ENCODE peak calls at places on chromosomes 3 and 15, in seven cellular contexts. K is astrocyte, H is PC-3, R is neural progenitor cell, Y is GM12878, U is HCT116, B is OCI-LY7. P is an unnamed sample.

GRCh38 chr3:134992180-134992579 is 197.1 kb downstream of the EPHB1 start:
- DNase-seq in K (no peak), R (no peak), Y (no peak), H (no peak), B (no peak), U (no peak), P (no peak)

GRCh38 chr3:105800320-105800719 is 68.5 kb downstream of the CBLB start:
- DNase-seq in U (no peak), Y (no peak), K (no peak), B (peak), R (no peak), H (no peak), P (no peak)

GRCh38 chr3:112199622-112200316 is 66.7 kb upstream of the GCSAM start:
- DNase-seq in H (peak), Y (no peak), R (no peak), B (no peak), U (peak), K (peak), P (peak)

GRCh38 chr3:129413687-129414506 is 14.5 kb downstream of the EFCAB12 start:
- DNase-seq in H (peak), U (no peak), Y (no peak), K (peak), B (no peak), R (no peak), P (peak)

GRCh38 chr3:185831990-185832389 is 7.1 kb upstream of the IGF2BP2 start:
- DNase-seq in Y (no peak), K (no peak), B (no peak), R (no peak), U (no peak), H (no peak), P (no peak)

GRCh38 chr3:85567074-85567676 is 608.4 kb downstream of the CADM2 start:
- DNase-seq in B (peak), Y (no peak), K (no peak), H (peak), R (peak), U (no peak), P (peak)

GRCh38 chr15:57343526-57343925 is 32.8 kb upstream of the CGNL1 start:
- DNase-seq in K (no peak), R (peak), Y (no peak), H (no peak), B (no peak), U (no peak), P (no peak)

GRCh38 chr3:161854232-161854771 is 357.7 kb downstream of the OTOL1 start:
- DNase-seq in Y (no peak), H (peak), B (peak), K (peak), R (peak), U (peak), P (peak)

GRCh38 chr15:78082106-78082742 is 4.7 kb upstream of the TBC1D2B start:
- DNase-seq in H (no peak), B (no peak), R (no peak), K (no peak), Y (no peak), U (no peak), P (peak)

GRCh38 chr15:42190370-42190769 is 17.7 kb downstream of the VPS39 start:
- DNase-seq in H (no peak), R (no peak), B (no peak), U (no peak), K (no peak), Y (no peak), P (no peak)

GRCh38 chr15:63310646-63311045 is 33.2 kb downstream of the APH1B start:
- DNase-seq in B (no peak), H (no peak), R (no peak), U (no peak), K (no peak), Y (no peak), P (no peak)

GRCh38 chr3:126132751-126133511 is 47.5 kb downstream of the ALDH1L1 start:
- DNase-seq in K (no peak), H (peak), R (peak), Y (no peak), B (peak), U (no peak), P (no peak)

GRCh38 chr3:66520716-66521115 is 19.9 kb upstream of the LRIG1 start:
- DNase-seq in U (no peak), B (no peak), R (no peak), K (peak), Y (no peak), H (no peak), P (no peak)

GRCh38 chr3:45659661-45660566 is 29.3 kb upstream of the SACM1L start:
- DNase-seq in R (peak), K (peak), Y (peak), B (peak), H (peak), U (peak), P (no peak)

GRCh38 chr3:13783556-13783955 is 96.3 kb downstream of the WNT7A start:
- DNase-seq in B (no peak), Y (no peak), H (no peak), R (no peak), K (no peak), U (no peak), P (no peak)

GRCh38 chr3:98058244-98058960 is 23.3 kb upstream of the GABRR3 start:
- DNase-seq in R (no peak), Y (no peak), K (no peak), U (no peak), B (no peak), H (no peak), P (no peak)

GRCh38 chr3:189563841-189564563 is 67.2 kb upstream of the TP63 start:
- DNase-seq in B (no peak), U (no peak), Y (peak), K (peak), H (peak), R (no peak), P (peak)

GRCh38 chr3:66428733-66429132 is 72.1 kb downstream of the LRIG1 start:
- DNase-seq in B (no peak), K (peak), Y (no peak), U (no peak), H (peak), R (no peak), P (peak)

GRCh38 chr3:170180107-170180951 is 1.2 kb downstream of the PHC3 start:
- DNase-seq in R (no peak), H (peak), K (peak), B (peak), Y (no peak), U (no peak), P (peak)

GRCh38 chr3:170178631-170179030 is 2.9 kb downstream of the PHC3 start:
- DNase-seq in B (peak), R (no peak), U (no peak), H (no peak), K (no peak), Y (no peak), P (no peak)

GRCh38 chr3:170179444-170179843 is 2.1 kb downstream of the PHC3 start:
- DNase-seq in Y (no peak), K (no peak), R (no peak), U (no peak), B (no peak), H (no peak), P (no peak)

GRCh38 chr3:170180952-170181876 is at the start of gene PHC3:
- DNase-seq in H (peak), U (peak), Y (peak), K (peak), R (peak), B (peak), P (peak)
- TF ChIP-seq CTCF in H (no peak), U (no peak), Y (no peak), K (no peak), R (no peak), B (peak), P (no peak)

GRCh38 chr15:37480482-37480881 is 380.1 kb upstream of the MEIS2 start:
- DNase-seq in R (no peak), H (no peak), K (no peak), Y (no peak), B (no peak), U (no peak), P (no peak)
- H3K4me2 ChIP-seq in R (no peak), H (no peak), K (no peak), Y (no peak), B (no peak), U (no peak), P (no peak)

GRCh38 chr15:51349156-51349844 is 7.8 kb downstream of the GLDN start:
- DNase-seq in H (no peak), U (no peak), B (no peak), Y (no peak), K (no peak), R (no peak), P (no peak)
- TF ChIP-seq CTCF in H (no peak), U (no peak), B (no peak), Y (no peak), K (no peak), R (no peak), P (no peak)

DNA sequence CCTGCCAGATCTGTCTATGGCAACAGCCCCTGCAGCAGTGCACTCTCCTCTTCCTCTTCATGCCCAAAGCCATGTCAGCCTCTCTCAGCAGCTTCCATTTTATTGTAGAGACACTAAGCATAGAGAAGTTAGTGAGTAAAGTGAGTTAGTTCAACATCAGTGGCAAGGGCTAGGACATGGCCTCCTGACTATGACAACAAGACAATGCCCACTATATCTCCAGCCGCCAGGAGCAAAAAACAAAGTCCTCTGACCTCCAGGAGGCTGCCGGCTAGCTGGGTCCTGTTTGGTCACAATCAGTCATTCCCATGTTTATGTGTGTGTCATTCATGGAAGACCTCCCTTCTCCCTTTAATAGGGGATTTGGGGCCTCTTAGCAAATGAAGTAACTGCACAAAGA is 14.9 kb downstream of the NR1I2 start:
- DNase-seq in H (no peak), U (no peak), B (no peak), K (no peak), R (no peak), Y (no peak), P (no peak)
- H3K4me2 ChIP-seq in H (no peak), U (no peak), B (no peak), K (no peak), R (no peak), Y (no peak), P (no peak)

DNA sequence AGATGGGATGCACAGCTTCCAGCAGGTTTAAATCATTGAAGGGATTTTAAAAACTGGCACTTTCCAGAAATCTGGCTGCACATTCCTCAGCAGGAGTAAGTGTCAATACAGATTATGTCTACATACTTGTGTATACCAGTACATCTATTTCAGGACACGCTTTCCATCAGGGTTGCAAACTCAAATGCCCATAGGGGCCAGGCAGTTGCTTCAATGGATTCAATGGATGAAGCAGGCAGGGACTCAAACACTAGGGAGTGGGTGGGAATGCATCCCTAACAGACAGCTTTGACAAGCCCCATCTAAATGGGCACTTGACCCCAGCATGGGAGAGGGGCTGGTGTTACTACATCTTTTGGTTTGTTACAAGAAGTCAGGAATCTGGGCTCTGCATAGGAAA is 136.8 kb downstream of the FOXP1 start:
- DNase-seq in R (no peak), Y (no peak), U (no peak), K (no peak), H (no peak), B (no peak), P (no peak)
- TF ChIP-seq CTCF in R (no peak), Y (no peak), U (no peak), K (no peak), H (no peak), B (no peak), P (no peak)

P was measured in mammary epithelial cell.